ENCODE peak calls at places on chromosomes 4 and X, in eight cellular contexts. One of them, this sample, is unnamed.
A peak's percentile ranks its signal among the peaks of the same experiment; 100 is the strongest.

GRCh38 chr4:64306255-64306565 is 103.0 kb downstream of the TECRL start:
- DNase-seq in suprapubic skin: no peak
- DNase-seq in upper lobe of right lung: no peak
- DNase-seq in endodermal cell: no peak
- DNase-seq in BJ: no peak
- DNase-seq in testis: no peak
- DNase-seq in brain microvascular endothelial cell: no peak
- DNase-seq in lung: no peak
- DNase-seq in this sample: no peak

GRCh38 chrX:102985182-102985581 is 48.1 kb downstream of the RAB40AL start:
- DNase-seq in suprapubic skin: no peak
- DNase-seq in upper lobe of right lung: no peak
- DNase-seq in endodermal cell: no peak
- DNase-seq in BJ: no peak
- DNase-seq in testis: no peak
- DNase-seq in brain microvascular endothelial cell: no peak
- DNase-seq in lung: no peak
- DNase-seq in this sample: no peak

GRCh38 chr4:147421456-147421855 is 59.4 kb upstream of the EDNRA start:
- DNase-seq in suprapubic skin: no peak
- DNase-seq in upper lobe of right lung: no peak
- DNase-seq in endodermal cell: no peak
- DNase-seq in BJ: no peak
- DNase-seq in testis: no peak
- DNase-seq in brain microvascular endothelial cell: no peak
- DNase-seq in lung: no peak
- DNase-seq in this sample: no peak

GRCh38 chrX:16826207-16826606 is 39.9 kb downstream of the TXLNG start:
- DNase-seq in suprapubic skin: no peak
- DNase-seq in upper lobe of right lung: no peak
- DNase-seq in endodermal cell: no peak
- DNase-seq in BJ: no peak
- DNase-seq in testis: no peak
- DNase-seq in brain microvascular endothelial cell: no peak
- DNase-seq in lung: no peak
- DNase-seq in this sample: peak; percentile 43

GRCh38 chr4:161252520-161253141 is 911.2 kb downstream of the FSTL5 start:
- DNase-seq in suprapubic skin: no peak
- DNase-seq in upper lobe of right lung: no peak
- DNase-seq in endodermal cell: no peak
- DNase-seq in BJ: no peak
- DNase-seq in testis: no peak
- DNase-seq in brain microvascular endothelial cell: no peak
- DNase-seq in lung: no peak
- DNase-seq in this sample: peak; percentile 38

GRCh38 chr4:69888336-69888735 is 28.4 kb upstream of the SULT1E1 start:
- DNase-seq in suprapubic skin: no peak
- DNase-seq in upper lobe of right lung: no peak
- DNase-seq in endodermal cell: no peak
- DNase-seq in BJ: no peak
- DNase-seq in testis: no peak
- DNase-seq in brain microvascular endothelial cell: peak; percentile 16
- DNase-seq in lung: no peak
- DNase-seq in this sample: peak; percentile 50

GRCh38 chrX:116873678-116874077 is 410.9 kb upstream of the CT83 start:
- DNase-seq in suprapubic skin: no peak
- DNase-seq in upper lobe of right lung: no peak
- DNase-seq in endodermal cell: no peak
- DNase-seq in BJ: peak; percentile 56
- DNase-seq in testis: no peak
- DNase-seq in brain microvascular endothelial cell: peak; percentile 37
- DNase-seq in lung: no peak
- DNase-seq in this sample: peak; percentile 71

GRCh38 chrX:119503484-119503861 is 35.2 kb downstream of the SLC25A5 start:
- DNase-seq in suprapubic skin: peak; percentile 59
- DNase-seq in upper lobe of right lung: peak; percentile 73
- DNase-seq in endodermal cell: peak; percentile 61
- DNase-seq in BJ: peak; percentile 35
- DNase-seq in testis: no peak
- DNase-seq in brain microvascular endothelial cell: peak; percentile 80
- DNase-seq in lung: peak; percentile 75
- DNase-seq in this sample: peak; percentile 80

GRCh38 chrX:78024349-78025108 is 55.1 kb upstream of the PGAM4 start:
- DNase-seq in suprapubic skin: no peak
- DNase-seq in upper lobe of right lung: peak; percentile 68
- DNase-seq in endodermal cell: peak; percentile 53
- DNase-seq in BJ: no peak
- DNase-seq in testis: no peak
- DNase-seq in brain microvascular endothelial cell: no peak
- DNase-seq in lung: peak; percentile 31
- DNase-seq in this sample: peak; percentile 22

GRCh38 chr4:37837446-37837845 is 11.0 kb downstream of the PGM2 start:
- DNase-seq in suprapubic skin: no peak
- DNase-seq in upper lobe of right lung: no peak
- DNase-seq in endodermal cell: no peak
- DNase-seq in BJ: peak; percentile 61
- DNase-seq in testis: no peak
- DNase-seq in brain microvascular endothelial cell: peak; percentile 68
- DNase-seq in lung: no peak
- DNase-seq in this sample: peak; percentile 75

GRCh38 chr4:110631582-110632505 is 9.0 kb upstream of the PITX2 start:
- DNase-seq in suprapubic skin: no peak
- DNase-seq in upper lobe of right lung: peak; percentile 84
- DNase-seq in endodermal cell: peak; percentile 95
- DNase-seq in BJ: peak; percentile 16
- DNase-seq in testis: peak; percentile 87
- DNase-seq in brain microvascular endothelial cell: peak; percentile 61
- DNase-seq in lung: peak; percentile 71
- DNase-seq in this sample: peak; percentile 58

GRCh38 chrX:21004835-21005234 is 369.4 kb upstream of the CNKSR2 start:
- DNase-seq in suprapubic skin: no peak
- DNase-seq in upper lobe of right lung: no peak
- DNase-seq in endodermal cell: no peak
- DNase-seq in BJ: no peak
- DNase-seq in testis: no peak
- DNase-seq in brain microvascular endothelial cell: no peak
- DNase-seq in lung: no peak
- DNase-seq in this sample: peak; percentile 75

GRCh38 chr4:155906554-155907247 is 3.2 kb downstream of the TDO2 start:
- DNase-seq in suprapubic skin: no peak
- DNase-seq in upper lobe of right lung: no peak
- DNase-seq in endodermal cell: no peak
- DNase-seq in BJ: peak; percentile 93
- DNase-seq in testis: no peak
- DNase-seq in brain microvascular endothelial cell: peak; percentile 98
- DNase-seq in lung: no peak
- DNase-seq in this sample: peak; percentile 82

GRCh38 chrX:2848806-2849420 is 20.2 kb downstream of the GYG2 start:
- DNase-seq in suprapubic skin: no peak
- DNase-seq in upper lobe of right lung: no peak
- DNase-seq in endodermal cell: peak; percentile 63
- DNase-seq in BJ: no peak
- DNase-seq in testis: no peak
- DNase-seq in brain microvascular endothelial cell: peak; percentile 73
- DNase-seq in lung: no peak
- DNase-seq in this sample: no peak

GRCh38 chr4:143473334-143474126 is 40.0 kb upstream of the SMARCA5 start:
- DNase-seq in suprapubic skin: no peak
- DNase-seq in upper lobe of right lung: no peak
- DNase-seq in endodermal cell: no peak
- DNase-seq in BJ: no peak
- DNase-seq in testis: no peak
- DNase-seq in brain microvascular endothelial cell: no peak
- DNase-seq in lung: no peak
- DNase-seq in this sample: no peak

GRCh38 chrX:91435465-91435864 is 826 bp downstream of the PABPC5 start:
- DNase-seq in suprapubic skin: no peak
- DNase-seq in upper lobe of right lung: no peak
- DNase-seq in endodermal cell: peak; percentile 63
- DNase-seq in BJ: no peak
- DNase-seq in testis: peak; percentile 22
- DNase-seq in brain microvascular endothelial cell: no peak
- DNase-seq in lung: no peak
- DNase-seq in this sample: no peak

GRCh38 chr4:184146951-184147350 is 70.7 kb downstream of the ENPP6 start:
- DNase-seq in suprapubic skin: no peak
- DNase-seq in upper lobe of right lung: no peak
- DNase-seq in endodermal cell: no peak
- DNase-seq in BJ: no peak
- DNase-seq in testis: no peak
- DNase-seq in brain microvascular endothelial cell: no peak
- DNase-seq in lung: no peak
- DNase-seq in this sample: no peak

GRCh38 chr4:167233523-167234387 is 539 bp downstream of the SPOCK3 start:
- DNase-seq in suprapubic skin: no peak
- DNase-seq in upper lobe of right lung: peak; percentile 57
- DNase-seq in endodermal cell: peak; percentile 69
- DNase-seq in BJ: no peak
- DNase-seq in testis: no peak
- DNase-seq in brain microvascular endothelial cell: peak; percentile 2
- DNase-seq in lung: no peak
- DNase-seq in this sample: peak; percentile 34

GRCh38 chr4:167238226-167238625 is 3.9 kb upstream of the SPOCK3 start:
- DNase-seq in suprapubic skin: no peak
- DNase-seq in upper lobe of right lung: no peak
- DNase-seq in endodermal cell: peak; percentile 82
- DNase-seq in BJ: no peak
- DNase-seq in testis: no peak
- DNase-seq in brain microvascular endothelial cell: no peak
- DNase-seq in lung: no peak
- DNase-seq in this sample: peak; percentile 35

GRCh38 chr4:167230744-167231143 is 3.5 kb downstream of the SPOCK3 start:
- DNase-seq in suprapubic skin: no peak
- DNase-seq in upper lobe of right lung: no peak
- DNase-seq in endodermal cell: no peak
- DNase-seq in BJ: no peak
- DNase-seq in testis: no peak
- DNase-seq in brain microvascular endothelial cell: no peak
- DNase-seq in lung: no peak
- DNase-seq in this sample: no peak

GRCh38 chr4:167234388-167234881 is at the start of gene SPOCK3:
- DNase-seq in suprapubic skin: no peak
- DNase-seq in upper lobe of right lung: peak; percentile 70
- DNase-seq in endodermal cell: peak; percentile 87
- DNase-seq in BJ: no peak
- DNase-seq in testis: peak; percentile 56
- DNase-seq in brain microvascular endothelial cell: peak; percentile 4
- DNase-seq in lung: peak; percentile 32
- DNase-seq in this sample: peak; percentile 50

DNA sequence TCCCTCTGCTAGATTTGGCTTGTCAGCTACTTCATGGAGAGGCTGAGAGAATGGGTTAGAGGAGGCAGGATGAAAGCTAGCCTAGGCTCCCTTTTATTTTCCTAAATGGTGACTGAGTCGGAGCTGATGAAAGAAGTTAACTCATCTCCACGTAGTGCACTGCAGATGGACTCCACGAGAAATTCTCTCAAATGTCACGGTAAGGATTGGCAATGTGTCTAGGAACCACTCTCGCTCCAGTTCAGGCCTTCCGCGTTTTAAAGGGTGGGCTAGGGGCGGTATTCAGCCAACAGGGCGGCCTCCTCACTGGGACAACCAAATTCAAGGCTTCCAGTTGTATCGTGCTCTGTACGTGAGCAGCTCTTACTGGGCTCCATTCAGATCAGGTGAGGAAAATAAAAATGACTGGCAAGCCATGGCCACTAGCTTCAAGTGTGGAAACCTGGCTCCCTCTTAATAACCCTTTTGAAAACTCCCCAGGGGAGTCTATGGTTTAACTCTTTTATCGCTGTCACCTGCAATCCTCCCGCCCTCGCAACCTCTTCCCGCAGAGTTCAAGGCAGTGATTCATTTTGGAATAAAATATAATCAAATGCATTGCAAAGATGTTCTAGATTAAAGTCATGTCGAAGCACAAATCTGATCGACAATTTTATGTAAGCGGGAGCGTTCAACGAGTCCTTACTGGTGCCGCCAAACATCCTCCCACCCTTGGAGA is 1.3 kb downstream of the SPOCK3 start:
- DNase-seq in suprapubic skin: no peak
- DNase-seq in upper lobe of right lung: no peak
- DNase-seq in endodermal cell: peak; percentile 67
- DNase-seq in BJ: no peak
- DNase-seq in testis: no peak
- DNase-seq in brain microvascular endothelial cell: no peak
- DNase-seq in lung: no peak
- DNase-seq in this sample: no peak
- H3K4me3 ChIP-seq in suprapubic skin: no peak overlapping the region
- H3K4me3 ChIP-seq in upper lobe of right lung: no peak overlapping the region
- H3K4me3 ChIP-seq in endodermal cell: peak overlapping the region; percentile 86
- H3K4me3 ChIP-seq in BJ: no peak overlapping the region
- H3K4me3 ChIP-seq in testis: peak overlapping the region; percentile 34
- H3K4me3 ChIP-seq in brain microvascular endothelial cell: peak overlapping the region; percentile 68
- H3K4me3 ChIP-seq in lung: no peak overlapping the region
- H3K4me3 ChIP-seq in this sample: no peak overlapping the region

GRCh38 chr4:10153161-10153560 is 36.6 kb upstream of the WDR1 start:
- DNase-seq in suprapubic skin: no peak
- DNase-seq in upper lobe of right lung: no peak
- DNase-seq in endodermal cell: no peak
- DNase-seq in BJ: no peak
- DNase-seq in testis: no peak
- DNase-seq in brain microvascular endothelial cell: no peak
- DNase-seq in lung: no peak
- DNase-seq in this sample: no peak
- TF ChIP-seq CTCF in suprapubic skin: no peak
- TF ChIP-seq CTCF in upper lobe of right lung: no peak
- TF ChIP-seq CTCF in endodermal cell: peak; percentile 23
- TF ChIP-seq CTCF in BJ: no peak
- TF ChIP-seq CTCF in testis: no peak
- TF ChIP-seq CTCF in brain microvascular endothelial cell: no peak
- TF ChIP-seq CTCF in lung: no peak
- TF ChIP-seq CTCF in this sample: no peak

GRCh38 chr4:185730387-185730786 is 81.6 kb downstream of the SORBS2 start:
- DNase-seq in suprapubic skin: no peak
- DNase-seq in upper lobe of right lung: no peak
- DNase-seq in endodermal cell: no peak
- DNase-seq in BJ: no peak
- DNase-seq in testis: no peak
- DNase-seq in brain microvascular endothelial cell: peak; percentile 67
- DNase-seq in lung: no peak
- DNase-seq in this sample: peak; percentile 59
- H3K27me3 ChIP-seq in suprapubic skin: no peaks in the 10 kb centered on the region
- H3K27me3 ChIP-seq in upper lobe of right lung: no peaks in the 10 kb centered on the region
- H3K27me3 ChIP-seq in endodermal cell: no peaks in the 10 kb centered on the region
- H3K27me3 ChIP-seq in BJ: peaks cover 1% of the 10 kb centered on the region
- H3K27me3 ChIP-seq in testis: no peaks in the 10 kb centered on the region
- H3K27me3 ChIP-seq in brain microvascular endothelial cell: no peaks in the 10 kb centered on the region
- H3K27me3 ChIP-seq in lung: no peaks in the 10 kb centered on the region
- H3K27me3 ChIP-seq in this sample: no peaks in the 10 kb centered on the region

DNA sequence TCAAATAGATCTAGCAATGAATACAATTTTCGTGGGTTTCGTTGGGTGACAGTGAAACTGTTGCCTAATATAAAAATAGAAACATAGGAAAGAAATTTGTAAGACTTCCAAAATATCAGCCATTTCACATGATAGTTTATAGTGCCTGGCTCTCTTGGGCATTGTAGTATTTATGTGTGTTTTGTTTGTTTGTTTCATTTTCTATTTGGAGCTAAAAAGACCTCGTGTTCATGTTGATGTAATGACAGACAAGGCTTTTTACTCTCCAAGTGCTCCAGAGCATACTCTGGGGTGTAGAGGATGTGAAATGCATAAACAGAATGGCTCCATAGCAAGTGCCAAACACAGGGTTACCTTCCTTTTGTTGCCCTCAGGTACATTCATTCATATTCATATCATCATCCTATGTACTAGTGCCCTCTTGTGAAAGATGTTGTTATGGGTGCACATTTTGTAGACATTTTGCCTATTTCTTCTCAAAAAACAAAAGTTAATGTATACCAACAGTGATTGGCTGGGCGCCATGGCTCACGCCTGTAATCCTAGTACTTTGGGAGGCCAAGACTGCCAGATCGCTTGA is 100.7 kb upstream of the AMOT start:
- DNase-seq in suprapubic skin: no peak
- DNase-seq in upper lobe of right lung: no peak
- DNase-seq in endodermal cell: no peak
- DNase-seq in BJ: no peak
- DNase-seq in testis: no peak
- DNase-seq in brain microvascular endothelial cell: no peak
- DNase-seq in lung: no peak
- DNase-seq in this sample: peak; percentile 2
- H3K4me3 ChIP-seq in suprapubic skin: no peak overlapping the region
- H3K4me3 ChIP-seq in upper lobe of right lung: no peak overlapping the region
- H3K4me3 ChIP-seq in endodermal cell: no peak overlapping the region
- H3K4me3 ChIP-seq in BJ: no peak overlapping the region
- H3K4me3 ChIP-seq in testis: no peak overlapping the region
- H3K4me3 ChIP-seq in brain microvascular endothelial cell: no peak overlapping the region
- H3K4me3 ChIP-seq in lung: no peak overlapping the region
- H3K4me3 ChIP-seq in this sample: no peak overlapping the region